ENCODE peak calls at places on chromosomes 11 and 22, in ten cellular contexts. I, K, W, Z, O, U, X, R, P and F are unnamed samples.

GRCh38 chr11:70108250-70108649 is 30.1 kb downstream of the ANO1 start:
- DNase-seq in W (no peak), Z (no peak), P (no peak), O (no peak), K (no peak), X (no peak), I (no peak), R (no peak), U (no peak), F (no peak)

GRCh38 chr22:17795661-17796548 is 21.6 kb upstream of the BID start:
- DNase-seq in Z (no peak), W (no peak), X (no peak), U (no peak), O (no peak), P (no peak), K (no peak), I (no peak), R (no peak), F (no peak)

GRCh38 chr11:122796128-122796717 is 42.1 kb upstream of the CRTAM start:
- DNase-seq in P (no peak), K (peak; percentile 59), W (peak; percentile 42), U (peak; percentile 73), Z (peak; percentile 41), I (peak; percentile 19), X (peak; percentile 29), R (peak; percentile 56), O (peak; percentile 14), F (peak; percentile 51)

GRCh38 chr11:1514349-1515061 is 27.9 kb upstream of the MOB2 start:
- DNase-seq in X (no peak), K (no peak), Z (no peak), P (no peak), R (no peak), U (no peak), W (no peak), I (no peak), O (no peak), F (no peak)

GRCh38 chr11:64643258-64643881 is 52.4 kb downstream of the SLC22A12 start:
- DNase-seq in Z (no peak), P (no peak), K (no peak), W (no peak), X (no peak), O (no peak), I (no peak), R (no peak), U (no peak), F (no peak)

GRCh38 chr11:119991669-119992068 is 146.2 kb downstream of the TRIM29 start:
- DNase-seq in X (no peak), W (no peak), Z (no peak), P (no peak), R (no peak), O (no peak), U (peak; percentile 51), I (no peak), K (no peak), F (no peak)

GRCh38 chr11:75351541-75352416 is at the start of gene ARRB1:
- DNase-seq in I (peak; percentile 30), Z (peak; percentile 79), P (no peak), X (peak; percentile 48), U (peak; percentile 91), W (no peak), K (peak; percentile 80), O (peak; percentile 58), R (peak; percentile 72), F (peak; percentile 74)

GRCh38 chr11:14179126-14179820 is 179.7 kb downstream of the RRAS2 start:
- DNase-seq in O (no peak), W (no peak), I (no peak), Z (no peak), P (no peak), U (no peak), R (no peak), X (no peak), K (no peak), F (no peak)

GRCh38 chr11:110435780-110436717 is 6.3 kb downstream of the FDX1 start:
- DNase-seq in W (no peak), R (no peak), X (no peak), P (no peak), I (no peak), O (no peak), U (no peak), Z (no peak), K (no peak), F (no peak)

GRCh38 chr11:94800394-94800793 is 32.2 kb downstream of the AMOTL1 start:
- DNase-seq in P (no peak), W (no peak), I (no peak), X (no peak), R (no peak), O (no peak), Z (peak; percentile 61), U (no peak), K (no peak), F (no peak)

GRCh38 chr11:118430956-118431355 is 5.3 kb upstream of the KMT2A start:
- DNase-seq in Z (no peak), I (no peak), P (no peak), O (no peak), X (no peak), W (no peak), U (no peak), R (no peak), K (no peak), F (no peak)

GRCh38 chr11:118427707-118428106 is 8.6 kb upstream of the KMT2A start:
- DNase-seq in W (no peak), P (no peak), X (no peak), Z (no peak), I (no peak), U (no peak), O (no peak), K (no peak), R (no peak), F (no peak)
- H3K27ac ChIP-seq in W (no peak overlapping the region), P (no peak overlapping the region), X (no peak overlapping the region), Z (no peak overlapping the region), I (no peak overlapping the region), U (no peak overlapping the region), O (no peak overlapping the region), K (no peak overlapping the region), R (no peak overlapping the region), F (no peak overlapping the region)

DNA sequence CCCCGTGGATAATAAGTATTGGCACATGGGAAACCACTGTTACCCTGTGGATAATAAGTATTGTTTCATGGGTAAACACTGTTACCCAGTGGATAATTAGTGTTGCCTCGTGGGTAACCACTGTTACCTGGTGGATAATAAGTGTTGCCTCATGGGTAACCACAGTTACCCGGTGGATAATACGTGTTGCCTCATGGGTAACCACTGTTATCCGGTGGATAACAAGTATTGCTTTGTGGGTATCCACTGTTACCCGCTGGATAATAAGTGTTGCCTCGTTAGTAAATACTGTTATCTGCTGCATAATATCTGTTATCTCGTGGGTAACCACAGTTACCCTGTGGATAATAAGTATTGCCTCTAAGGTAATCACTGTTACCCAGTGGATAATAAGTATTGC is 25.5 kb upstream of the NXPE4 start:
- DNase-seq in I (no peak), P (no peak), K (no peak), R (no peak), W (no peak), Z (no peak), O (no peak), X (no peak), U (no peak), F (no peak)
- H3K9me3 ChIP-seq in I (no peaks in the 10 kb centered on the region), P (peaks cover 16% of the 10 kb centered on the region), K (peaks cover 8% of the 10 kb centered on the region), R (peaks cover 62% of the 10 kb centered on the region), W (no peaks in the 10 kb centered on the region), Z (no peaks in the 10 kb centered on the region), O (no peaks in the 10 kb centered on the region), X (peaks cover 40% of the 10 kb centered on the region), U (no peaks in the 10 kb centered on the region), F (peaks cover 16% of the 10 kb centered on the region)

GRCh38 chr11:97617031-97617430 is 1227.2 kb downstream of the JRKL start:
- DNase-seq in R (no peak), O (no peak), X (no peak), U (no peak), P (no peak), W (no peak), K (no peak), I (no peak), Z (no peak), F (no peak)
- H3K27ac ChIP-seq in R (no peak overlapping the region), O (no peak overlapping the region), X (no peak overlapping the region), U (no peak overlapping the region), P (no peak overlapping the region), W (no peak overlapping the region), K (no peak overlapping the region), I (no peak overlapping the region), Z (no peak overlapping the region), F (no peak overlapping the region)

GRCh38 chr11:58711832-58712231 is 19.9 kb downstream of the GLYAT start:
- DNase-seq in U (no peak), R (no peak), I (no peak), P (no peak), O (no peak), X (no peak), K (no peak), Z (no peak), W (no peak), F (no peak)
- H3K9me3 ChIP-seq in U (no peaks in the 10 kb centered on the region), R (no peaks in the 10 kb centered on the region), I (no peaks in the 10 kb centered on the region), P (no peaks in the 10 kb centered on the region), O (no peaks in the 10 kb centered on the region), X (no peaks in the 10 kb centered on the region), K (no peaks in the 10 kb centered on the region), Z (no peaks in the 10 kb centered on the region), W (no peaks in the 10 kb centered on the region), F (no peaks in the 10 kb centered on the region)

GRCh38 chr22:47421846-47422245 is 659.4 kb downstream of the TBC1D22A start:
- DNase-seq in R (no peak), X (no peak), U (no peak), W (no peak), I (no peak), Z (no peak), K (no peak), P (no peak), O (no peak), F (no peak)

GRCh38 chr22:47422736-47423135 is 660.3 kb downstream of the TBC1D22A start:
- DNase-seq in X (no peak), O (no peak), Z (no peak), U (no peak), I (no peak), W (no peak), K (no peak), R (no peak), P (no peak), F (no peak)

GRCh38 chr22:47423861-47424820 is 661.7 kb downstream of the TBC1D22A start:
- DNase-seq in W (no peak), R (no peak), U (no peak), P (no peak), O (no peak), I (no peak), Z (no peak), X (no peak), K (no peak), F (no peak)

GRCh38 chr22:47420211-47420610 is 657.8 kb downstream of the TBC1D22A start:
- DNase-seq in X (no peak), W (no peak), I (no peak), Z (no peak), K (no peak), R (no peak), O (no peak), U (no peak), P (no peak), F (no peak)

DNA sequence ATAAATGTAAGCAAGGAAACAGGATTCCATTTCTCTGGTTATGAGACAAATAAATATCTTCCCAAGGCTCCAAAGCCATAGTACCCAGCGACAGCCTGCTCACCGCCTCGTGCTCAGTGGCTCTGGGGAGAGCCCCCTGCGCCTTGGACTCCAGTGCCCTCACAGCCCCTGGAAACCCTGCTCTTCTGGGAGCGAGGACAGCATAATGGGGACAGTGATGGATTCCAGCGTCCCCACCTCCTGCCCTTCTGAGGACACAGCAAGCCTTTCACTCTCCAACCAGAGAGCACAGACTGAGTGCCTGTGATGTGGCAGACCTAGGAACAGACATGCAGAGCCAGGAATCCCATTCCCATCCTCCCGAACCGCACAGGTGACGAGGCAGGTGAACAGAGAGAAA is 660.8 kb downstream of the TBC1D22A start:
- DNase-seq in Z (no peak), W (no peak), X (no peak), R (no peak), K (no peak), P (no peak), O (no peak), U (no peak), I (no peak), F (no peak)
- H3K27ac ChIP-seq in Z (no peak overlapping the region), W (no peak overlapping the region), X (no peak overlapping the region), R (no peak overlapping the region), K (no peak overlapping the region), P (no peak overlapping the region), O (no peak overlapping the region), U (no peak overlapping the region), I (no peak overlapping the region), F (no peak overlapping the region)